ENCODE peak calls at places on chromosomes 7 and 10, in ten cellular contexts. A is HepG2, G is heart left ventricle, K is body of pancreas, R is K562, Y is gastrocnemius medialis, C is A549, B is right lobe of liver, H is HCT116, U is upper lobe of left lung. N is an unnamed sample. For H3K4me1, the result is how much of the 10 kb centered on the place peaks cover.

GRCh38 chr7:75888464-75889222 is 9.8 kb downstream of the RHBDD2 start:
- ATAC-seq in R (peak), A (no peak), C (no peak), U (no peak), Y (peak), H (no peak), K (no peak), G (peak), B (peak), N (no peak)

GRCh38 chr10:116001266-116001857 is 271.6 kb downstream of the GFRA1 start:
- ATAC-seq in A (no peak), C (no peak), Y (no peak), H (no peak), G (no peak), R (no peak), U (no peak), B (peak), K (no peak), N (no peak)

GRCh38 chr7:71424166-71424803 is 292.3 kb downstream of the GALNT17 start:
- ATAC-seq in Y (no peak), U (no peak), C (no peak), H (no peak), A (no peak), G (no peak), K (no peak), R (no peak), B (no peak), N (peak)

GRCh38 chr7:2934211-2934731 is 90.2 kb upstream of the GNA12 start:
- ATAC-seq in Y (no peak), U (no peak), C (peak), K (no peak), A (no peak), H (peak), B (no peak), R (no peak), G (no peak), N (no peak)

GRCh38 chr10:100970076-100970913 is 991 bp downstream of the SEMA4G start:
- ATAC-seq in U (peak), A (peak), Y (no peak), K (peak), R (peak), H (peak), C (peak), B (peak), G (no peak), N (no peak)

GRCh38 chr10:55466806-55467504 is 665.9 kb upstream of the PCDH15 start:
- ATAC-seq in K (no peak), R (no peak), H (no peak), G (peak), B (no peak), Y (no peak), U (no peak), A (no peak), C (no peak), N (peak)

GRCh38 chr10:49616421-49617230 is 2.8 kb downstream of the CHAT start:
- ATAC-seq in A (peak), G (no peak), R (peak), U (no peak), H (no peak), Y (no peak), C (no peak), K (no peak), B (no peak), N (no peak)

GRCh38 chr7:34078864-34079263 is 173.5 kb downstream of the BMPER start:
- ATAC-seq in H (no peak), K (no peak), G (no peak), Y (no peak), A (no peak), C (no peak), U (no peak), R (no peak), B (peak), N (no peak)

GRCh38 chr10:49426490-49427360 is 30.8 kb upstream of the DRGX start:
- ATAC-seq in R (no peak), U (peak), A (no peak), G (peak), Y (no peak), B (no peak), H (no peak), C (no peak), K (no peak), N (no peak)

GRCh38 chr7:117870405-117870905 is 2.8 kb downstream of the CTTNBP2 start:
- ATAC-seq in C (no peak), B (no peak), H (no peak), A (no peak), G (no peak), Y (no peak), U (no peak), R (no peak), K (no peak), N (no peak)

GRCh38 chr10:62903828-62904227 is 87.7 kb upstream of the EGR2 start:
- ATAC-seq in K (no peak), G (peak), R (no peak), C (no peak), U (no peak), A (no peak), Y (no peak), B (no peak), H (no peak), N (no peak)

GRCh38 chr7:143325215-143325614 is 9.3 kb downstream of the CLCN1 start:
- ATAC-seq in H (no peak), B (no peak), G (no peak), Y (no peak), U (no peak), K (no peak), C (no peak), R (no peak), A (no peak), N (no peak)

GRCh38 chr7:83547526-83547925 is 101.4 kb downstream of the SEMA3E start:
- ATAC-seq in A (no peak), R (no peak), U (peak), H (no peak), G (no peak), K (peak), C (peak), Y (no peak), B (peak), N (no peak)

GRCh38 chr10:84308481-84309304 is 19.7 kb upstream of the CCSER2 start:
- ATAC-seq in U (no peak), A (no peak), B (peak), G (no peak), K (no peak), H (no peak), C (no peak), Y (no peak), R (no peak), N (no peak)

GRCh38 chr7:158779061-158779992 is 50.0 kb downstream of the ESYT2 start:
- ATAC-seq in B (no peak), K (no peak), R (no peak), U (no peak), Y (no peak), C (no peak), H (no peak), G (no peak), A (no peak), N (no peak)

GRCh38 chr7:50190772-50191171 is 97.7 kb upstream of the ZPBP start:
- ATAC-seq in A (no peak), Y (no peak), H (no peak), K (no peak), C (no peak), G (no peak), R (no peak), B (no peak), U (no peak), N (no peak)

GRCh38 chr10:32068569-32068968 is 12.3 kb upstream of the KIF5B start:
- ATAC-seq in K (no peak), G (no peak), A (no peak), B (no peak), R (no peak), U (no peak), Y (no peak), C (no peak), H (no peak), N (peak)

GRCh38 chr10:111872591-111872990 is 311.0 kb downstream of the GPAM start:
- ATAC-seq in Y (no peak), U (no peak), B (no peak), R (no peak), K (no peak), A (no peak), G (no peak), C (no peak), H (no peak), N (no peak)

GRCh38 chr10:124124123-124124768 is 30.8 kb upstream of the CHST15 start:
- ATAC-seq in K (no peak), G (no peak), R (no peak), B (no peak), A (no peak), C (no peak), H (no peak), Y (no peak), U (no peak), N (no peak)

GRCh38 chr10:119087271-119087897 is 6.8 kb upstream of the EIF3A start:
- ATAC-seq in C (no peak), U (no peak), A (no peak), H (no peak), B (no peak), Y (no peak), G (no peak), K (no peak), R (no peak), N (no peak)

GRCh38 chr10:112950714-112951348 is 784 bp downstream of the TCF7L2 start:
- ATAC-seq in B (no peak), G (no peak), K (no peak), U (no peak), A (no peak), H (no peak), R (no peak), Y (peak), C (peak), N (no peak)

GRCh38 chr10:60426425-60426824 is 36.8 kb upstream of the ANK3 start:
- ATAC-seq in B (no peak), K (no peak), G (no peak), H (no peak), C (peak), A (no peak), U (no peak), R (no peak), Y (no peak), N (no peak)

GRCh38 chr10:127064474-127064873 is 131.9 kb downstream of the INSYN2A start:
- ATAC-seq in G (no peak), Y (no peak), C (no peak), A (no peak), R (no peak), U (no peak), H (no peak), K (no peak), B (no peak), N (no peak)

GRCh38 chr7:14596421-14596820 is 306.1 kb downstream of the DGKB start:
- ATAC-seq in R (no peak), K (no peak), B (no peak), C (no peak), A (no peak), U (no peak), G (no peak), H (no peak), Y (no peak), N (no peak)

GRCh38 chr10:82908751-82909150 is 1033.8 kb downstream of the NRG3 start:
- ATAC-seq in U (no peak), B (no peak), H (no peak), Y (no peak), G (no peak), K (no peak), A (no peak), R (no peak), C (no peak), N (no peak)

GRCh38 chr7:17948503-17949238 is 8.4 kb upstream of the SNX13 start:
- ATAC-seq in C (no peak), K (no peak), B (no peak), R (no peak), A (no peak), U (no peak), Y (no peak), G (no peak), H (no peak), N (no peak)

GRCh38 chr7:24942226-24942625 is 37.8 kb downstream of the OSBPL3 start:
- ATAC-seq in G (no peak), B (no peak), U (no peak), C (no peak), Y (no peak), K (no peak), H (no peak), R (no peak), A (no peak), N (no peak)

GRCh38 chr7:32893225-32893560 is 1.6 kb upstream of the KBTBD2 start:
- ATAC-seq in U (no peak), H (no peak), G (no peak), C (no peak), R (no peak), B (no peak), K (no peak), Y (no peak), A (no peak), N (no peak)

GRCh38 chr7:133434246-133434865 is 181.5 kb downstream of the EXOC4 start:
- ATAC-seq in K (no peak), C (peak), A (peak), G (no peak), R (peak), B (peak), Y (no peak), U (no peak), H (no peak), N (no peak)

GRCh38 chr7:39312254-39312989 is 253.8 kb upstream of the YAE1 start:
- ATAC-seq in A (no peak), C (no peak), G (no peak), K (no peak), R (no peak), U (no peak), H (no peak), B (no peak), Y (no peak), N (no peak)

GRCh38 chr7:45179666-45180065 is 22.1 kb downstream of the RAMP3 start:
- ATAC-seq in C (no peak), U (no peak), B (no peak), G (no peak), A (no peak), Y (no peak), K (no peak), H (no peak), R (no peak), N (no peak)

GRCh38 chr7:64183126-64183742 is 23.8 kb upstream of the ZNF735 start:
- ATAC-seq in G (no peak), C (no peak), H (no peak), B (peak), K (no peak), Y (no peak), A (no peak), U (no peak), R (peak), N (no peak)

GRCh38 chr7:52064493-52064892 is 747.9 kb upstream of the COBL start:
- ATAC-seq in B (no peak), C (no peak), Y (no peak), R (no peak), H (no peak), K (no peak), A (no peak), U (no peak), G (no peak), N (no peak)

GRCh38 chr7:55439627-55440026 is 74.5 kb downstream of the LANCL2 start:
- ATAC-seq in C (peak), U (no peak), K (no peak), B (peak), H (no peak), R (no peak), G (peak), Y (peak), A (no peak), N (no peak)

GRCh38 chr10:79067241-79068202 is 1.2 kb upstream of the ZMIZ1 start:
- ATAC-seq in B (peak), K (peak), Y (peak), R (peak), H (peak), U (peak), G (no peak), A (peak), C (peak), N (peak)
- TF ChIP-seq POLR2A in B (peak), K (no peak), Y (peak), R (peak), H (no peak), U (peak), G (no peak), A (no peak), C (no peak), N (no peak)

GRCh38 chr10:14574885-14575284 is 199.8 kb downstream of the FAM107B start:
- ATAC-seq in U (no peak), H (no peak), R (no peak), Y (no peak), B (no peak), A (no peak), C (no peak), K (no peak), G (no peak), N (no peak)
- H3K4me1 ChIP-seq in U (under half), H (under half), R (under half), Y (under half), B (under half), A (half or more), C (half or more), K (half or more), G (under half), N (under half)

DNA sequence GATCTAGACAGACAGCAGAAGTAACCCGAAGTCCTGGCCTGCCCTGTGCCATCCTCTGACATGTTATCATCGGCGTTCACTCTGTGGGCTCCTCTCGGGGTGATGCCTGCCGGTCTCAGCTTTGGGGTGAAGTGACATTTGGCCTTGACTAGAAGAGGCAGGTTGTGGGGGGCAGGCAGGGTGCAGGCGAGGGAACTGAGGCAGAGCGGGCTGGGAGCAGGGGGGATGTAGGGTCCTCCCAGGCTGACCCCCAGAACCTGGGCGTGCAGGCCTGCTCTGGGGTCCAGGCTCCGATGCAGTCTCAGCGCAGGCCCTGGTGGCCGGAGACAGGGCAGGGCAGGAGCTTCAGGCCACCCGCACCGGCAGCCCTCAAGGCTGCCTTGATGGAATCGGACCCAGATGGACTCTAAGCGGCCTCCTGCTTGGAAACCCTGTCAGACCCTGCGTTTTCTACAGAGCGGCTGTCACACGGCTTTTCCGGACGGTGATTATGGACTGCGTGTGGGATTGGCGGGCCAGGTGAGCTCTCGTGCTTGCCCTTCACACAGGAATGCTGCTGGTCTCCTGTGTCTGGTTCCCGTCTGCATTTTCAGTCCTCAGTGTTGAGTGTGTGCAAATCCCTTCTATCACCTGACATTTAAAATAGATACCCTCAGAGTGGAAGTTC is 842 bp upstream of the JAKMIP3 start:
- ATAC-seq in C (peak), A (peak), Y (no peak), U (peak), B (no peak), G (no peak), R (peak), H (no peak), K (peak), N (no peak)
- H3K4me3 ChIP-seq in C (peak), A (peak), Y (peak), U (no peak), B (no peak), G (peak), R (no peak), H (no peak), K (no peak), N (peak)

GRCh38 chr7:107742678-107743566 is 1.0 kb upstream of the CBLL1 start:
- ATAC-seq in K (peak), A (peak), C (peak), R (peak), Y (peak), G (peak), H (peak), U (peak), B (peak), N (peak)
- TF ChIP-seq POLR2A in K (no peak), A (no peak), C (no peak), R (no peak), Y (peak), G (no peak), H (no peak), U (no peak), B (no peak), N (no peak)

GRCh38 chr7:116148108-116148507 is 62.2 kb upstream of the TES start:
- ATAC-seq in U (no peak), G (no peak), R (no peak), B (no peak), Y (no peak), A (no peak), C (no peak), K (no peak), H (no peak), N (no peak)
- H3K4me1 ChIP-seq in U (under half), G (under half), R (under half), B (under half), Y (under half), A (under half), C (under half), K (under half), H (under half), N (under half)

DNA sequence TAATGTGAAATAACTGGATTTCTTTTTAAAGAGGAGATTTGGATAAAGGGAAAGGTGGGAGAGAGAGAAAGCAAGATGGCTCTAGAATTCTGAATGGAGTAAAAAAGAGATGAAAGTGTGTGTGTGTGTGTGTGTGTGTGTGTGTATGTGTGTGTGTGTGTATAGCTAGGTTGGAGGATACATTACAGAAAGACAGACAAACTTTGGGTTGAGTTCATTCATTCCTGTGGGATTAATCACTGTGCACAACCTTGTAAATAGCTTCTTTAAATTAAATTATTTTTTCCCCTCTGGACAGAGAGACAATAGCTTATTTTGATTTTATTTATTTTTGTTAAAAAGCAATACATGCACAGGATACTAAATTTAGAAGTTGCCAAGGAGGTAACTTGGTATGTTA is 7.5 kb downstream of the ASB4 start:
- ATAC-seq in U (no peak), B (no peak), K (no peak), G (no peak), A (no peak), Y (no peak), H (no peak), C (no peak), R (no peak), N (no peak)
- H3K4me3 ChIP-seq in U (no peak), B (no peak), K (no peak), G (no peak), A (no peak), Y (no peak), H (no peak), C (no peak), R (no peak), N (no peak)

DNA sequence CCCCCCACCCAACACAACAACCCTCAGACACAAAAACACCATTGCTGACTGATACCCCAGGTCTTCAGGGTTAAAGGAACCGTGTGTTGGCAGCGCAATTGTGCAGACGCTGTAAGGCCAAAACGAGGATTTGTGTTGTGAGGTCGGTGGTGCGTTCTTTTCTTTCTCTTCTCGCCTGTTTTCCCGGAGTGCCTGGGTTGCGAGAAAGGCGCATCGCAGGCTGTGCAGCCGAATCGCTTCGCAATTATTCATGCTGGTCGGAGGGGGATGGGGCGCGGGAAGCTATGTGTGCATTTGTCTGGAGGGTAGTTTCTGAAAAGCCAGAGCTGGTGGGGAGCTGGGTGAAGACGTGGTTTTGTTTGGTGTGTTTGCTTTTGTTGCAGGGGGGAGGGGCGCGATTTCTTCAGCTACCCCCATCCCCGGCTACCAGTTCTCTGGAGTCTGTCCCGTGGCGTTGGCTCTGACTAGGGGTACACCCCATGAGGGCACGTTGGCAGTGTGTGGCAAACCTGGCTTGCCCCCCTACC is 2.1 kb downstream of the MXI1 start:
- ATAC-seq in Y (no peak), G (peak), R (peak), H (peak), U (no peak), C (peak), K (no peak), B (peak), A (peak), N (no peak)
- TF ChIP-seq POLR2A in Y (no peak), G (no peak), R (no peak), H (no peak), U (peak), C (no peak), K (peak), B (no peak), A (peak), N (no peak)

GRCh38 chr7:130118801-130119200 is 48.5 kb downstream of the KLHDC10 start:
- ATAC-seq in C (no peak), G (no peak), B (no peak), Y (no peak), A (no peak), H (no peak), K (no peak), U (no peak), R (no peak), N (no peak)
- H3K4me1 ChIP-seq in C (under half), G (under half), B (under half), Y (under half), A (under half), H (under half), K (under half), U (under half), R (under half), N (under half)

DNA sequence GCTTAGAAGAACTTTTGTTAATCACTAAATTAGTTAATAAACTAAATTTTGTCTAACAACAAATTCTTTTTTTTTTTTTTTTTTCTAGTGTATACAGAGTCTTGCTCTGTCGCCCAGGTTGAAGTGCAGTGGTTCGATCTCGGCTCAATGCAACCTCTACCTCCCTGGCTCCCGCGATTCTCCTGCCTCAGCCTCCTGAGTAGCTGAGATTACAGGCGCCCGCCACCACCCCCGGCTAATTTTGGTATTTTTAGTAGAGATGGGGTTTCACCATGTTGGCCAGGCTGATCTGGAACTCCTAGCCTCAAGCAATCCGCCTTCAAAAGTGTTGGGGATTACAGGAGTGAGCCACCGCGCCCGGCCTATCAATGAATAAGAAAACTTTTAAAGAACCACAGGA is 1.1 kb upstream of the IQUB start:
- ATAC-seq in Y (no peak), A (no peak), C (no peak), B (no peak), R (no peak), H (no peak), K (no peak), G (no peak), U (no peak), N (no peak)
- H3K4me3 ChIP-seq in Y (peak), A (peak), C (peak), B (no peak), R (peak), H (no peak), K (no peak), G (peak), U (peak), N (peak)